ENCODE peak calls at places on chromosomes 4 and X, in nine cellular contexts. One of them, this sample, is unnamed.

GRCh38 chr4:16377887-16378286 is 151.6 kb upstream of the TAPT1 start:
- DNase-seq in pons: no peak
- DNase-seq in stimulated activated naive B cell treated with anti-CD40 and anti-IgM and Interleukin-4, amounts not matched to agents 10 μg/mL and 1 μg/mL and 100 μg/mL, for 72 hours: no peak
- DNase-seq in Karpas-422: no peak
- DNase-seq in NCI-H510A: no peak
- DNase-seq in NCI-H460: no peak
- DNase-seq in T-helper 1 cell: no peak
- DNase-seq in GM20000: no peak
- DNase-seq in GM12891: no peak
- DNase-seq in this sample: no peak

GRCh38 chr4:73311428-73311827 is 52.8 kb upstream of the ANKRD17 start:
- DNase-seq in pons: peak
- DNase-seq in stimulated activated naive B cell treated with anti-CD40 and anti-IgM and Interleukin-4, amounts not matched to agents 10 μg/mL and 1 μg/mL and 100 μg/mL, for 72 hours: no peak
- DNase-seq in Karpas-422: peak
- DNase-seq in NCI-H510A: no peak
- DNase-seq in NCI-H460: peak
- DNase-seq in T-helper 1 cell: no peak
- DNase-seq in GM20000: peak
- DNase-seq in GM12891: no peak
- DNase-seq in this sample: no peak

GRCh38 chrX:75648803-75649588 is 126.2 kb upstream of the ZDHHC15 start:
- DNase-seq in pons: no peak
- DNase-seq in stimulated activated naive B cell treated with anti-CD40 and anti-IgM and Interleukin-4, amounts not matched to agents 10 μg/mL and 1 μg/mL and 100 μg/mL, for 72 hours: no peak
- DNase-seq in Karpas-422: no peak
- DNase-seq in NCI-H510A: no peak
- DNase-seq in NCI-H460: no peak
- DNase-seq in T-helper 1 cell: no peak
- DNase-seq in GM20000: no peak
- DNase-seq in GM12891: no peak
- DNase-seq in this sample: no peak

GRCh38 chr4:13704020-13704419 is 76.5 kb upstream of the BOD1L1 start:
- DNase-seq in pons: no peak
- DNase-seq in stimulated activated naive B cell treated with anti-CD40 and anti-IgM and Interleukin-4, amounts not matched to agents 10 μg/mL and 1 μg/mL and 100 μg/mL, for 72 hours: no peak
- DNase-seq in Karpas-422: no peak
- DNase-seq in NCI-H510A: no peak
- DNase-seq in NCI-H460: no peak
- DNase-seq in T-helper 1 cell: no peak
- DNase-seq in GM20000: no peak
- DNase-seq in GM12891: no peak
- DNase-seq in this sample: no peak

GRCh38 chr4:55297346-55297745 is 48.7 kb upstream of the SRD5A3 start:
- DNase-seq in pons: no peak
- DNase-seq in stimulated activated naive B cell treated with anti-CD40 and anti-IgM and Interleukin-4, amounts not matched to agents 10 μg/mL and 1 μg/mL and 100 μg/mL, for 72 hours: no peak
- DNase-seq in Karpas-422: no peak
- DNase-seq in NCI-H510A: no peak
- DNase-seq in NCI-H460: peak
- DNase-seq in T-helper 1 cell: no peak
- DNase-seq in GM20000: no peak
- DNase-seq in GM12891: no peak
- DNase-seq in this sample: no peak

GRCh38 chrX:44096666-44097065 is 123.5 kb upstream of the NDP start:
- DNase-seq in pons: no peak
- DNase-seq in stimulated activated naive B cell treated with anti-CD40 and anti-IgM and Interleukin-4, amounts not matched to agents 10 μg/mL and 1 μg/mL and 100 μg/mL, for 72 hours: no peak
- DNase-seq in Karpas-422: no peak
- DNase-seq in NCI-H510A: no peak
- DNase-seq in NCI-H460: no peak
- DNase-seq in T-helper 1 cell: no peak
- DNase-seq in GM20000: no peak
- DNase-seq in GM12891: no peak
- DNase-seq in this sample: no peak

GRCh38 chr4:15689540-15689939 is 7.9 kb downstream of the FAM200B start:
- DNase-seq in pons: no peak
- DNase-seq in stimulated activated naive B cell treated with anti-CD40 and anti-IgM and Interleukin-4, amounts not matched to agents 10 μg/mL and 1 μg/mL and 100 μg/mL, for 72 hours: no peak
- DNase-seq in Karpas-422: no peak
- DNase-seq in NCI-H510A: no peak
- DNase-seq in NCI-H460: no peak
- DNase-seq in T-helper 1 cell: no peak
- DNase-seq in GM20000: no peak
- DNase-seq in GM12891: no peak
- DNase-seq in this sample: no peak

GRCh38 chr4:169800541-169800940 is 42.8 kb upstream of the HPF1 start:
- DNase-seq in pons: peak
- DNase-seq in stimulated activated naive B cell treated with anti-CD40 and anti-IgM and Interleukin-4, amounts not matched to agents 10 μg/mL and 1 μg/mL and 100 μg/mL, for 72 hours: no peak
- DNase-seq in Karpas-422: no peak
- DNase-seq in NCI-H510A: no peak
- DNase-seq in NCI-H460: no peak
- DNase-seq in T-helper 1 cell: no peak
- DNase-seq in GM20000: no peak
- DNase-seq in GM12891: no peak
- DNase-seq in this sample: no peak

GRCh38 chr4:182642831-182643230 is 274.4 kb downstream of the DCTD start:
- DNase-seq in pons: no peak
- DNase-seq in stimulated activated naive B cell treated with anti-CD40 and anti-IgM and Interleukin-4, amounts not matched to agents 10 μg/mL and 1 μg/mL and 100 μg/mL, for 72 hours: no peak
- DNase-seq in Karpas-422: no peak
- DNase-seq in NCI-H510A: no peak
- DNase-seq in NCI-H460: no peak
- DNase-seq in T-helper 1 cell: no peak
- DNase-seq in GM20000: no peak
- DNase-seq in GM12891: no peak
- DNase-seq in this sample: no peak

GRCh38 chr4:184961693-184962092 is 56.6 kb upstream of the HELT start:
- DNase-seq in pons: no peak
- DNase-seq in stimulated activated naive B cell treated with anti-CD40 and anti-IgM and Interleukin-4, amounts not matched to agents 10 μg/mL and 1 μg/mL and 100 μg/mL, for 72 hours: no peak
- DNase-seq in Karpas-422: no peak
- DNase-seq in NCI-H510A: peak
- DNase-seq in NCI-H460: no peak
- DNase-seq in T-helper 1 cell: no peak
- DNase-seq in GM20000: no peak
- DNase-seq in GM12891: no peak
- DNase-seq in this sample: peak

GRCh38 chr4:77600521-77601451 is 4.8 kb upstream of the CXCL13 start:
- DNase-seq in pons: peak
- DNase-seq in stimulated activated naive B cell treated with anti-CD40 and anti-IgM and Interleukin-4, amounts not matched to agents 10 μg/mL and 1 μg/mL and 100 μg/mL, for 72 hours: no peak
- DNase-seq in Karpas-422: peak
- DNase-seq in NCI-H510A: no peak
- DNase-seq in NCI-H460: peak
- DNase-seq in T-helper 1 cell: no peak
- DNase-seq in GM20000: peak
- DNase-seq in GM12891: no peak
- DNase-seq in this sample: no peak

GRCh38 chr4:85808104-85808503 is 333.2 kb downstream of the ARHGAP24 start:
- DNase-seq in pons: no peak
- DNase-seq in stimulated activated naive B cell treated with anti-CD40 and anti-IgM and Interleukin-4, amounts not matched to agents 10 μg/mL and 1 μg/mL and 100 μg/mL, for 72 hours: no peak
- DNase-seq in Karpas-422: no peak
- DNase-seq in NCI-H510A: no peak
- DNase-seq in NCI-H460: no peak
- DNase-seq in T-helper 1 cell: no peak
- DNase-seq in GM20000: no peak
- DNase-seq in GM12891: no peak
- DNase-seq in this sample: no peak

GRCh38 chrX:20437678-20438077 is 171.0 kb upstream of the RPS6KA3 start:
- DNase-seq in pons: no peak
- DNase-seq in stimulated activated naive B cell treated with anti-CD40 and anti-IgM and Interleukin-4, amounts not matched to agents 10 μg/mL and 1 μg/mL and 100 μg/mL, for 72 hours: no peak
- DNase-seq in Karpas-422: no peak
- DNase-seq in NCI-H510A: no peak
- DNase-seq in NCI-H460: no peak
- DNase-seq in T-helper 1 cell: no peak
- DNase-seq in GM20000: no peak
- DNase-seq in GM12891: no peak
- DNase-seq in this sample: no peak

GRCh38 chrX:141701081-141701480 is 2.5 kb upstream of the SPANXD start:
- DNase-seq in pons: no peak
- DNase-seq in stimulated activated naive B cell treated with anti-CD40 and anti-IgM and Interleukin-4, amounts not matched to agents 10 μg/mL and 1 μg/mL and 100 μg/mL, for 72 hours: no peak
- DNase-seq in Karpas-422: no peak
- DNase-seq in NCI-H510A: no peak
- DNase-seq in NCI-H460: no peak
- DNase-seq in T-helper 1 cell: no peak
- DNase-seq in GM20000: no peak
- DNase-seq in GM12891: no peak
- DNase-seq in this sample: no peak

This sample was measured in mucosa of descending colon.